ENCODE peak calls at places on chromosomes 3 and 15, in four cellular contexts. One of them, this sample, is unnamed.

GRCh38 chr15:40539030-40539429 is 25.8 kb downstream of the CCDC32 start:
- DNase-seq in body of pancreas: no peak
- DNase-seq in brain microvascular endothelial cell: no peak
- DNase-seq in ovary: no peak
- DNase-seq in this sample: no peak

GRCh38 chr3:157075693-157076420 is 84.1 kb downstream of the CCNL1 start:
- DNase-seq in brain microvascular endothelial cell: no peak
- DNase-seq in ovary: no peak
- DNase-seq in body of pancreas: no peak
- DNase-seq in this sample: no peak

GRCh38 chr3:32276279-32276841 is 37.9 kb downstream of the CMTM8 start:
- DNase-seq in body of pancreas: no peak
- DNase-seq in brain microvascular endothelial cell: peak
- DNase-seq in ovary: no peak
- DNase-seq in this sample: peak

GRCh38 chr3:140203510-140203909 is 268.5 kb downstream of the CLSTN2 start:
- DNase-seq in brain microvascular endothelial cell: no peak
- DNase-seq in body of pancreas: no peak
- DNase-seq in ovary: no peak
- DNase-seq in this sample: no peak

GRCh38 chr3:188358787-188359493 is 205.0 kb downstream of the LPP start:
- DNase-seq in brain microvascular endothelial cell: no peak
- DNase-seq in ovary: no peak
- DNase-seq in body of pancreas: no peak
- DNase-seq in this sample: no peak

GRCh38 chr3:169305460-169305859 is 358.1 kb downstream of the MECOM start:
- DNase-seq in ovary: no peak
- DNase-seq in body of pancreas: peak
- DNase-seq in brain microvascular endothelial cell: no peak
- DNase-seq in this sample: no peak

GRCh38 chr3:186057594-186057993 is 51.3 kb downstream of the ETV5 start:
- DNase-seq in body of pancreas: no peak
- DNase-seq in brain microvascular endothelial cell: peak
- DNase-seq in ovary: no peak
- DNase-seq in this sample: no peak

GRCh38 chr3:11803977-11804903 is 42.4 kb downstream of the TAMM41 start:
- DNase-seq in body of pancreas: peak
- DNase-seq in brain microvascular endothelial cell: peak
- DNase-seq in ovary: no peak
- DNase-seq in this sample: no peak

GRCh38 chr3:120331071-120331470 is 18.1 kb downstream of the LRRC58 start:
- DNase-seq in ovary: no peak
- DNase-seq in body of pancreas: no peak
- DNase-seq in brain microvascular endothelial cell: no peak
- DNase-seq in this sample: no peak

GRCh38 chr3:100650651-100651611 is 41.5 kb downstream of the ADGRG7 start:
- DNase-seq in ovary: no peak
- DNase-seq in body of pancreas: no peak
- DNase-seq in brain microvascular endothelial cell: peak
- DNase-seq in this sample: no peak

GRCh38 chr15:81398910-81399551 is 25.0 kb upstream of the TMC3 start:
- DNase-seq in body of pancreas: no peak
- DNase-seq in brain microvascular endothelial cell: no peak
- DNase-seq in ovary: no peak
- DNase-seq in this sample: no peak

GRCh38 chr15:88247914-88248313 is 8.6 kb downstream of the NTRK3 start:
- DNase-seq in body of pancreas: no peak
- DNase-seq in ovary: no peak
- DNase-seq in brain microvascular endothelial cell: no peak
- DNase-seq in this sample: no peak

GRCh38 chr15:98677345-98678059 is 29.2 kb downstream of the IGF1R start:
- DNase-seq in body of pancreas: no peak
- DNase-seq in ovary: no peak
- DNase-seq in brain microvascular endothelial cell: no peak
- DNase-seq in this sample: no peak

GRCh38 chr15:55222588-55222987 is 25.8 kb upstream of the RSL24D1 start:
- DNase-seq in brain microvascular endothelial cell: no peak
- DNase-seq in ovary: no peak
- DNase-seq in body of pancreas: no peak
- DNase-seq in this sample: no peak

GRCh38 chr15:60374628-60375081 is 23.1 kb downstream of the ANXA2 start:
- DNase-seq in body of pancreas: peak
- DNase-seq in brain microvascular endothelial cell: peak
- DNase-seq in ovary: no peak
- DNase-seq in this sample: peak

GRCh38 chr3:14143826-14144225 is 19.0 kb downstream of the TMEM43 start:
- DNase-seq in ovary: peak
- DNase-seq in body of pancreas: no peak
- DNase-seq in brain microvascular endothelial cell: peak
- DNase-seq in this sample: peak

GRCh38 chr3:125000661-125001060 is 55.1 kb downstream of the HEG1 start:
- DNase-seq in brain microvascular endothelial cell: no peak
- DNase-seq in ovary: no peak
- DNase-seq in body of pancreas: no peak
- DNase-seq in this sample: no peak

GRCh38 chr3:12148183-12148940 is 10.3 kb downstream of the TIMP4 start:
- DNase-seq in ovary: no peak
- DNase-seq in brain microvascular endothelial cell: no peak
- DNase-seq in body of pancreas: no peak
- DNase-seq in this sample: no peak

GRCh38 chr15:65611888-65612615 is 1.1 kb upstream of the INTS14 start:
- DNase-seq in ovary: no peak
- DNase-seq in brain microvascular endothelial cell: no peak
- DNase-seq in body of pancreas: no peak
- DNase-seq in this sample: no peak

GRCh38 chr3:113271189-113271588 is 59.8 kb downstream of the BOC start:
- DNase-seq in brain microvascular endothelial cell: no peak
- DNase-seq in ovary: no peak
- DNase-seq in body of pancreas: peak
- DNase-seq in this sample: no peak

GRCh38 chr3:27943106-27943505 is 221.0 kb upstream of the EOMES start:
- DNase-seq in ovary: no peak
- DNase-seq in brain microvascular endothelial cell: no peak
- DNase-seq in body of pancreas: peak
- DNase-seq in this sample: no peak

GRCh38 chr15:73959012-73959581 is 32.8 kb downstream of the LOXL1 start:
- DNase-seq in ovary: no peak
- DNase-seq in body of pancreas: no peak
- DNase-seq in brain microvascular endothelial cell: no peak
- DNase-seq in this sample: no peak

GRCh38 chr15:89358435-89358754 is 23.8 kb upstream of the POLG start:
- DNase-seq in ovary: no peak
- DNase-seq in brain microvascular endothelial cell: no peak
- DNase-seq in body of pancreas: no peak
- DNase-seq in this sample: no peak
- TF ChIP-seq CTCF in ovary: no peak
- TF ChIP-seq CTCF in brain microvascular endothelial cell: no peak
- TF ChIP-seq CTCF in body of pancreas: no peak
- TF ChIP-seq CTCF in this sample: no peak

GRCh38 chr15:31461911-31462480 is 135.4 kb downstream of the KLF13 start:
- DNase-seq in brain microvascular endothelial cell: no peak
- DNase-seq in body of pancreas: no peak
- DNase-seq in ovary: no peak
- DNase-seq in this sample: no peak
- TF ChIP-seq CTCF in brain microvascular endothelial cell: peak
- TF ChIP-seq CTCF in body of pancreas: no peak
- TF ChIP-seq CTCF in ovary: no peak
- TF ChIP-seq CTCF in this sample: peak

DNA sequence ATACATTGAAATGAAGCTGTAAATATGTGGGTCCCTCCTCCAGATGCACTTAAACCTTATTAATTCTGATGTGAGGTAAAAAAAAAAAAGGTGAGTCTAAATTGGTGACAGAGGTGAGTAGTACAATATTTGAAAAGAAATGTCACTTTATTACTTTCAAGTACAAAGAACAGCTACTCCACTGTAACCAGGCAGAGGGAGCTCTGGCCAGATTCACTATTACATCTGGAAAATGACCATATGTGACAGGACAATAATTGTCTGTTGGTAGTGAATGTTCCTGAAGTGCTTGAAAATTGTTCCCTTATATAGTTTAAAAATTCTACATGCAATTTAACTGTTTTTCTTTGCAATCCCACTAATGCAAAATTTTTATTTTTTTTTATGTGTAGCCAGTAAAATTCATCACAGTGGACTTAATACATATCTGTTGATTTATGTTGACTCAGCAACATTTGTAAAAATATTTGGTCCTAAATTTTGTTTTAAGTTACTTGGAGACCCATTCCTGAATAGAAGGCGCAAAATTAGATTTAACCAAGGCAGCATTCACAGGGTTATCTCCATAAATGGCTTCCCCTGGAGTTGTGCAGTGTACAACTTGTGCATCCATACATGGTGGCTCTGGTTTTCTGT is 231.9 kb upstream of the TBC1D5 start:
- DNase-seq in brain microvascular endothelial cell: no peak
- DNase-seq in body of pancreas: no peak
- DNase-seq in ovary: no peak
- DNase-seq in this sample: no peak
- TF ChIP-seq CTCF in brain microvascular endothelial cell: peak
- TF ChIP-seq CTCF in body of pancreas: no peak
- TF ChIP-seq CTCF in ovary: no peak
- TF ChIP-seq CTCF in this sample: peak

GRCh38 chr3:163916596-163917560 is 1161.4 kb downstream of the SI start:
- DNase-seq in ovary: no peak
- DNase-seq in body of pancreas: peak
- DNase-seq in brain microvascular endothelial cell: no peak
- DNase-seq in this sample: no peak
- TF ChIP-seq CTCF in ovary: no peak
- TF ChIP-seq CTCF in body of pancreas: peak
- TF ChIP-seq CTCF in brain microvascular endothelial cell: peak
- TF ChIP-seq CTCF in this sample: peak

DNA sequence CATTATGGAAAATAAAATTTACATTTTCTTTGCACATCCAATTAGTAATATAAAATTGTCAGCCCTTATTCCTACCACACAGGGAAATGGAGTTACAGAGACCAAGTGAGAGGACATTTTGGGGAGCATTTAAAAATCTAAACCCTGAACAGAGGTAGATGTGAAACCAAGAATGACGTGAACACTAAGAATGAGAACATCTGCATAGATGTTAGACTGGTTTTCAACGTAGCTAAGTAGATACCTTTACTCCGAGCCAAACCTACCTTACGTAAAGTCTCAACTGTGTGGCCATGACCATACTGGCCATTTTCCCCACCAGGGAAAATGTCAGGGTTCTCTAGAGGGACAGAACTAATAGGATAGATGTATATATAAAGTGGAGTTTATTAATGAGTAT is 51.4 kb upstream of the THBS1 start:
- DNase-seq in body of pancreas: no peak
- DNase-seq in brain microvascular endothelial cell: no peak
- DNase-seq in ovary: no peak
- DNase-seq in this sample: no peak
- TF ChIP-seq CTCF in body of pancreas: no peak
- TF ChIP-seq CTCF in brain microvascular endothelial cell: no peak
- TF ChIP-seq CTCF in ovary: no peak
- TF ChIP-seq CTCF in this sample: no peak

DNA sequence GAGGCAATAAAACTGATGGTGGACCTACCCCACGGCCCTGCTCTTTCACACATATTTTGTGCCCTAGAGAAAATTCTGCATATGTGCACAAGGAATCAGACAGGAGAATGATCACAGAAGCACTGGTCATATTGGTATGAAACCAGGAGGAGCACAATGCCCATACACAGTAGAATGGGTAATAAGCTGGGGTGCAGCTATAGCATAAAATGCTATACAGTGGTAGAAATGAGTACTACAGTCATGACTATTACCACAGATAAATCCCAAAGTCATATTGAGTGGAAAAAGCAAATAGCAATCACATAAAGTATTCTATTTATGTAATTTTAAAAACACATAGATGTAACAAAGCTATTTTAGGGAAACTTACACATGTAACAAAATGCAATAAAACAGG is 175.9 kb upstream of the SLC24A5 start:
- DNase-seq in ovary: no peak
- DNase-seq in body of pancreas: no peak
- DNase-seq in brain microvascular endothelial cell: no peak
- DNase-seq in this sample: no peak
- TF ChIP-seq CTCF in ovary: no peak
- TF ChIP-seq CTCF in body of pancreas: no peak
- TF ChIP-seq CTCF in brain microvascular endothelial cell: no peak
- TF ChIP-seq CTCF in this sample: no peak

GRCh38 chr3:118863731-118864322 is 170.8 kb downstream of the IGSF11 start:
- DNase-seq in brain microvascular endothelial cell: no peak
- DNase-seq in ovary: no peak
- DNase-seq in body of pancreas: no peak
- DNase-seq in this sample: no peak
- TF ChIP-seq CTCF in brain microvascular endothelial cell: no peak
- TF ChIP-seq CTCF in ovary: no peak
- TF ChIP-seq CTCF in body of pancreas: no peak
- TF ChIP-seq CTCF in this sample: no peak